ENCODE peak calls at places on chromosomes 13 and 19, in eight cellular contexts. One of them, this sample, is unnamed.

GRCh38 chr13:74443623-74444022 is 309.4 kb upstream of the KLF12 start:
- DNase-seq in type B pancreatic cell: no peak
- DNase-seq in stimulated activated naive CD8-positive, alpha-beta T cell treated with anti-CD3 and anti-CD28 coated beads, Interleukin-15, amount 100 ng/mL, for 72 hours: no peak
- DNase-seq in esophagus squamous epithelium: no peak
- DNase-seq in WERI-Rb-1: no peak
- DNase-seq in NCI-H226: peak; percentile 82
- DNase-seq in activated CD4-positive, alpha-beta T cell treated with anti-CD3 and anti-CD28 coated beads, Interleukin-2, amount 50 U/mL, for 4 hours: no peak
- DNase-seq in heart left ventricle: no peak
- DNase-seq in this sample: no peak

GRCh38 chr19:29576761-29577661 is 29.1 kb upstream of the POP4 start:
- DNase-seq in type B pancreatic cell: no peak
- DNase-seq in stimulated activated naive CD8-positive, alpha-beta T cell treated with anti-CD3 and anti-CD28 coated beads, Interleukin-15, amount 100 ng/mL, for 72 hours: no peak
- DNase-seq in esophagus squamous epithelium: no peak
- DNase-seq in WERI-Rb-1: no peak
- DNase-seq in NCI-H226: peak; percentile 29
- DNase-seq in activated CD4-positive, alpha-beta T cell treated with anti-CD3 and anti-CD28 coated beads, Interleukin-2, amount 50 U/mL, for 4 hours: no peak
- DNase-seq in heart left ventricle: no peak
- DNase-seq in this sample: no peak

GRCh38 chr13:19742651-19743050 is 40.1 kb downstream of the PSPC1 start:
- DNase-seq in type B pancreatic cell: no peak
- DNase-seq in stimulated activated naive CD8-positive, alpha-beta T cell treated with anti-CD3 and anti-CD28 coated beads, Interleukin-15, amount 100 ng/mL, for 72 hours: no peak
- DNase-seq in esophagus squamous epithelium: no peak
- DNase-seq in WERI-Rb-1: no peak
- DNase-seq in NCI-H226: no peak
- DNase-seq in activated CD4-positive, alpha-beta T cell treated with anti-CD3 and anti-CD28 coated beads, Interleukin-2, amount 50 U/mL, for 4 hours: no peak
- DNase-seq in heart left ventricle: no peak
- DNase-seq in this sample: no peak

GRCh38 chr19:29117926-29118325 is 95.0 kb downstream of the UQCRFS1 start:
- DNase-seq in type B pancreatic cell: no peak
- DNase-seq in stimulated activated naive CD8-positive, alpha-beta T cell treated with anti-CD3 and anti-CD28 coated beads, Interleukin-15, amount 100 ng/mL, for 72 hours: no peak
- DNase-seq in esophagus squamous epithelium: no peak
- DNase-seq in WERI-Rb-1: no peak
- DNase-seq in NCI-H226: no peak
- DNase-seq in activated CD4-positive, alpha-beta T cell treated with anti-CD3 and anti-CD28 coated beads, Interleukin-2, amount 50 U/mL, for 4 hours: no peak
- DNase-seq in heart left ventricle: no peak
- DNase-seq in this sample: no peak

GRCh38 chr13:108962652-108963051 is 333.2 kb downstream of the MYO16 start:
- DNase-seq in type B pancreatic cell: no peak
- DNase-seq in stimulated activated naive CD8-positive, alpha-beta T cell treated with anti-CD3 and anti-CD28 coated beads, Interleukin-15, amount 100 ng/mL, for 72 hours: no peak
- DNase-seq in esophagus squamous epithelium: no peak
- DNase-seq in WERI-Rb-1: no peak
- DNase-seq in NCI-H226: no peak
- DNase-seq in activated CD4-positive, alpha-beta T cell treated with anti-CD3 and anti-CD28 coated beads, Interleukin-2, amount 50 U/mL, for 4 hours: no peak
- DNase-seq in heart left ventricle: no peak
- DNase-seq in this sample: no peak

GRCh38 chr13:26821766-26822165 is 61.2 kb upstream of the GPR12 start:
- DNase-seq in type B pancreatic cell: no peak
- DNase-seq in stimulated activated naive CD8-positive, alpha-beta T cell treated with anti-CD3 and anti-CD28 coated beads, Interleukin-15, amount 100 ng/mL, for 72 hours: no peak
- DNase-seq in esophagus squamous epithelium: no peak
- DNase-seq in WERI-Rb-1: no peak
- DNase-seq in NCI-H226: no peak
- DNase-seq in activated CD4-positive, alpha-beta T cell treated with anti-CD3 and anti-CD28 coated beads, Interleukin-2, amount 50 U/mL, for 4 hours: no peak
- DNase-seq in heart left ventricle: no peak
- DNase-seq in this sample: no peak

GRCh38 chr13:45055902-45056648 is 64.2 kb upstream of the GTF2F2 start:
- DNase-seq in type B pancreatic cell: no peak
- DNase-seq in stimulated activated naive CD8-positive, alpha-beta T cell treated with anti-CD3 and anti-CD28 coated beads, Interleukin-15, amount 100 ng/mL, for 72 hours: no peak
- DNase-seq in esophagus squamous epithelium: no peak
- DNase-seq in WERI-Rb-1: peak; percentile 20
- DNase-seq in NCI-H226: peak; percentile 78
- DNase-seq in activated CD4-positive, alpha-beta T cell treated with anti-CD3 and anti-CD28 coated beads, Interleukin-2, amount 50 U/mL, for 4 hours: no peak
- DNase-seq in heart left ventricle: no peak
- DNase-seq in this sample: no peak

GRCh38 chr19:39057615-39058014 is 25.3 kb upstream of the FBXO27 start:
- DNase-seq in type B pancreatic cell: no peak
- DNase-seq in stimulated activated naive CD8-positive, alpha-beta T cell treated with anti-CD3 and anti-CD28 coated beads, Interleukin-15, amount 100 ng/mL, for 72 hours: no peak
- DNase-seq in esophagus squamous epithelium: no peak
- DNase-seq in WERI-Rb-1: no peak
- DNase-seq in NCI-H226: peak; percentile 75
- DNase-seq in activated CD4-positive, alpha-beta T cell treated with anti-CD3 and anti-CD28 coated beads, Interleukin-2, amount 50 U/mL, for 4 hours: no peak
- DNase-seq in heart left ventricle: no peak
- DNase-seq in this sample: no peak

GRCh38 chr13:67123165-67123564 is 107.0 kb downstream of the PCDH9 start:
- DNase-seq in type B pancreatic cell: no peak
- DNase-seq in stimulated activated naive CD8-positive, alpha-beta T cell treated with anti-CD3 and anti-CD28 coated beads, Interleukin-15, amount 100 ng/mL, for 72 hours: no peak
- DNase-seq in esophagus squamous epithelium: no peak
- DNase-seq in WERI-Rb-1: no peak
- DNase-seq in NCI-H226: no peak
- DNase-seq in activated CD4-positive, alpha-beta T cell treated with anti-CD3 and anti-CD28 coated beads, Interleukin-2, amount 50 U/mL, for 4 hours: no peak
- DNase-seq in heart left ventricle: no peak
- DNase-seq in this sample: no peak

GRCh38 chr13:112444001-112444311 is 67.8 kb downstream of the SPACA7 start:
- DNase-seq in type B pancreatic cell: no peak
- DNase-seq in stimulated activated naive CD8-positive, alpha-beta T cell treated with anti-CD3 and anti-CD28 coated beads, Interleukin-15, amount 100 ng/mL, for 72 hours: peak; percentile 67
- DNase-seq in esophagus squamous epithelium: no peak
- DNase-seq in WERI-Rb-1: peak; percentile 88
- DNase-seq in NCI-H226: peak; percentile 9
- DNase-seq in activated CD4-positive, alpha-beta T cell treated with anti-CD3 and anti-CD28 coated beads, Interleukin-2, amount 50 U/mL, for 4 hours: no peak
- DNase-seq in heart left ventricle: peak; percentile 51
- DNase-seq in this sample: peak; percentile 46

GRCh38 chr13:42041017-42041683 is 7.3 kb upstream of the DGKH start:
- DNase-seq in type B pancreatic cell: peak; percentile 75
- DNase-seq in stimulated activated naive CD8-positive, alpha-beta T cell treated with anti-CD3 and anti-CD28 coated beads, Interleukin-15, amount 100 ng/mL, for 72 hours: peak; percentile 45
- DNase-seq in esophagus squamous epithelium: no peak
- DNase-seq in WERI-Rb-1: peak; percentile 17
- DNase-seq in NCI-H226: peak; percentile 49
- DNase-seq in activated CD4-positive, alpha-beta T cell treated with anti-CD3 and anti-CD28 coated beads, Interleukin-2, amount 50 U/mL, for 4 hours: peak; percentile 21
- DNase-seq in heart left ventricle: peak; percentile 61
- DNase-seq in this sample: peak; percentile 51

GRCh38 chr19:36573948-36574726 is 1.0 kb upstream of the ZNF529 start:
- DNase-seq in type B pancreatic cell: no peak
- DNase-seq in stimulated activated naive CD8-positive, alpha-beta T cell treated with anti-CD3 and anti-CD28 coated beads, Interleukin-15, amount 100 ng/mL, for 72 hours: no peak
- DNase-seq in esophagus squamous epithelium: no peak
- DNase-seq in WERI-Rb-1: no peak
- DNase-seq in NCI-H226: no peak
- DNase-seq in activated CD4-positive, alpha-beta T cell treated with anti-CD3 and anti-CD28 coated beads, Interleukin-2, amount 50 U/mL, for 4 hours: no peak
- DNase-seq in heart left ventricle: no peak
- DNase-seq in this sample: no peak

GRCh38 chr13:113837554-113838355 is 26.1 kb downstream of the GAS6 start:
- DNase-seq in type B pancreatic cell: no peak
- DNase-seq in stimulated activated naive CD8-positive, alpha-beta T cell treated with anti-CD3 and anti-CD28 coated beads, Interleukin-15, amount 100 ng/mL, for 72 hours: no peak
- DNase-seq in esophagus squamous epithelium: peak; percentile 53
- DNase-seq in WERI-Rb-1: peak; percentile 83
- DNase-seq in NCI-H226: peak; percentile 98
- DNase-seq in activated CD4-positive, alpha-beta T cell treated with anti-CD3 and anti-CD28 coated beads, Interleukin-2, amount 50 U/mL, for 4 hours: no peak
- DNase-seq in heart left ventricle: peak; percentile 98
- DNase-seq in this sample: peak; percentile 93

GRCh38 chr19:13149628-13150186 is 468 bp downstream of the STX10 start:
- DNase-seq in type B pancreatic cell: no peak
- DNase-seq in stimulated activated naive CD8-positive, alpha-beta T cell treated with anti-CD3 and anti-CD28 coated beads, Interleukin-15, amount 100 ng/mL, for 72 hours: no peak
- DNase-seq in esophagus squamous epithelium: no peak
- DNase-seq in WERI-Rb-1: peak; percentile 42
- DNase-seq in NCI-H226: no peak
- DNase-seq in activated CD4-positive, alpha-beta T cell treated with anti-CD3 and anti-CD28 coated beads, Interleukin-2, amount 50 U/mL, for 4 hours: no peak
- DNase-seq in heart left ventricle: peak; percentile 71
- DNase-seq in this sample: peak; percentile 58

GRCh38 chr19:11798391-11799296 is at the start of gene ZNF491:
- DNase-seq in type B pancreatic cell: peak; percentile 94
- DNase-seq in stimulated activated naive CD8-positive, alpha-beta T cell treated with anti-CD3 and anti-CD28 coated beads, Interleukin-15, amount 100 ng/mL, for 72 hours: peak; percentile 89
- DNase-seq in esophagus squamous epithelium: peak; percentile 26
- DNase-seq in WERI-Rb-1: peak; percentile 99
- DNase-seq in NCI-H226: no peak
- DNase-seq in activated CD4-positive, alpha-beta T cell treated with anti-CD3 and anti-CD28 coated beads, Interleukin-2, amount 50 U/mL, for 4 hours: peak; percentile 83
- DNase-seq in heart left ventricle: peak; percentile 96
- DNase-seq in this sample: peak; percentile 94

GRCh38 chr13:29522044-29522685 is 73.3 kb downstream of the SLC7A1 start:
- DNase-seq in type B pancreatic cell: no peak
- DNase-seq in stimulated activated naive CD8-positive, alpha-beta T cell treated with anti-CD3 and anti-CD28 coated beads, Interleukin-15, amount 100 ng/mL, for 72 hours: no peak
- DNase-seq in esophagus squamous epithelium: no peak
- DNase-seq in WERI-Rb-1: no peak
- DNase-seq in NCI-H226: no peak
- DNase-seq in activated CD4-positive, alpha-beta T cell treated with anti-CD3 and anti-CD28 coated beads, Interleukin-2, amount 50 U/mL, for 4 hours: no peak
- DNase-seq in heart left ventricle: peak; percentile 49
- DNase-seq in this sample: no peak

GRCh38 chr13:112587359-112587766 is 590 bp downstream of the TUBGCP3 start:
- DNase-seq in type B pancreatic cell: peak; percentile 84
- DNase-seq in stimulated activated naive CD8-positive, alpha-beta T cell treated with anti-CD3 and anti-CD28 coated beads, Interleukin-15, amount 100 ng/mL, for 72 hours: peak; percentile 59
- DNase-seq in esophagus squamous epithelium: no peak
- DNase-seq in WERI-Rb-1: peak; percentile 89
- DNase-seq in NCI-H226: peak; percentile 78
- DNase-seq in activated CD4-positive, alpha-beta T cell treated with anti-CD3 and anti-CD28 coated beads, Interleukin-2, amount 50 U/mL, for 4 hours: peak; percentile 70
- DNase-seq in heart left ventricle: peak; percentile 92
- DNase-seq in this sample: peak; percentile 83

GRCh38 chr19:35063940-35064818 is 22.7 kb downstream of the HPN start:
- DNase-seq in type B pancreatic cell: no peak
- DNase-seq in stimulated activated naive CD8-positive, alpha-beta T cell treated with anti-CD3 and anti-CD28 coated beads, Interleukin-15, amount 100 ng/mL, for 72 hours: no peak
- DNase-seq in esophagus squamous epithelium: no peak
- DNase-seq in WERI-Rb-1: no peak
- DNase-seq in NCI-H226: peak; percentile 65
- DNase-seq in activated CD4-positive, alpha-beta T cell treated with anti-CD3 and anti-CD28 coated beads, Interleukin-2, amount 50 U/mL, for 4 hours: no peak
- DNase-seq in heart left ventricle: no peak
- DNase-seq in this sample: no peak

GRCh38 chr19:10648360-10648759 is 5.8 kb upstream of the ILF3 start:
- DNase-seq in type B pancreatic cell: no peak
- DNase-seq in stimulated activated naive CD8-positive, alpha-beta T cell treated with anti-CD3 and anti-CD28 coated beads, Interleukin-15, amount 100 ng/mL, for 72 hours: no peak
- DNase-seq in esophagus squamous epithelium: no peak
- DNase-seq in WERI-Rb-1: no peak
- DNase-seq in NCI-H226: no peak
- DNase-seq in activated CD4-positive, alpha-beta T cell treated with anti-CD3 and anti-CD28 coated beads, Interleukin-2, amount 50 U/mL, for 4 hours: no peak
- DNase-seq in heart left ventricle: no peak
- DNase-seq in this sample: no peak

GRCh38 chr13:49858183-49858856 is 65.8 kb upstream of the KPNA3 start:
- DNase-seq in type B pancreatic cell: no peak
- DNase-seq in stimulated activated naive CD8-positive, alpha-beta T cell treated with anti-CD3 and anti-CD28 coated beads, Interleukin-15, amount 100 ng/mL, for 72 hours: no peak
- DNase-seq in esophagus squamous epithelium: no peak
- DNase-seq in WERI-Rb-1: no peak
- DNase-seq in NCI-H226: peak; percentile 95
- DNase-seq in activated CD4-positive, alpha-beta T cell treated with anti-CD3 and anti-CD28 coated beads, Interleukin-2, amount 50 U/mL, for 4 hours: no peak
- DNase-seq in heart left ventricle: no peak
- DNase-seq in this sample: no peak

GRCh38 chr13:112575295-112575622 is 12.7 kb downstream of the TUBGCP3 start:
- DNase-seq in type B pancreatic cell: no peak
- DNase-seq in stimulated activated naive CD8-positive, alpha-beta T cell treated with anti-CD3 and anti-CD28 coated beads, Interleukin-15, amount 100 ng/mL, for 72 hours: no peak
- DNase-seq in esophagus squamous epithelium: no peak
- DNase-seq in WERI-Rb-1: no peak
- DNase-seq in NCI-H226: no peak
- DNase-seq in activated CD4-positive, alpha-beta T cell treated with anti-CD3 and anti-CD28 coated beads, Interleukin-2, amount 50 U/mL, for 4 hours: no peak
- DNase-seq in heart left ventricle: no peak
- DNase-seq in this sample: no peak

GRCh38 chr13:32247887-32248286 is 67.3 kb downstream of the ZAR1L start:
- DNase-seq in type B pancreatic cell: no peak
- DNase-seq in stimulated activated naive CD8-positive, alpha-beta T cell treated with anti-CD3 and anti-CD28 coated beads, Interleukin-15, amount 100 ng/mL, for 72 hours: no peak
- DNase-seq in esophagus squamous epithelium: no peak
- DNase-seq in WERI-Rb-1: no peak
- DNase-seq in NCI-H226: no peak
- DNase-seq in activated CD4-positive, alpha-beta T cell treated with anti-CD3 and anti-CD28 coated beads, Interleukin-2, amount 50 U/mL, for 4 hours: no peak
- DNase-seq in heart left ventricle: no peak
- DNase-seq in this sample: no peak

GRCh38 chr19:36604656-36605100 is 435 bp upstream of the ZNF382 start:
- DNase-seq in type B pancreatic cell: peak; percentile 71
- DNase-seq in stimulated activated naive CD8-positive, alpha-beta T cell treated with anti-CD3 and anti-CD28 coated beads, Interleukin-15, amount 100 ng/mL, for 72 hours: peak; percentile 82
- DNase-seq in esophagus squamous epithelium: no peak
- DNase-seq in WERI-Rb-1: peak; percentile 76
- DNase-seq in NCI-H226: peak; percentile 27
- DNase-seq in activated CD4-positive, alpha-beta T cell treated with anti-CD3 and anti-CD28 coated beads, Interleukin-2, amount 50 U/mL, for 4 hours: peak; percentile 86
- DNase-seq in heart left ventricle: peak; percentile 75
- DNase-seq in this sample: peak; percentile 71

GRCh38 chr19:4414800-4415251 is 12.4 kb downstream of the CHAF1A start:
- DNase-seq in type B pancreatic cell: no peak
- DNase-seq in stimulated activated naive CD8-positive, alpha-beta T cell treated with anti-CD3 and anti-CD28 coated beads, Interleukin-15, amount 100 ng/mL, for 72 hours: no peak
- DNase-seq in esophagus squamous epithelium: no peak
- DNase-seq in WERI-Rb-1: peak; percentile 78
- DNase-seq in NCI-H226: peak; percentile 40
- DNase-seq in activated CD4-positive, alpha-beta T cell treated with anti-CD3 and anti-CD28 coated beads, Interleukin-2, amount 50 U/mL, for 4 hours: no peak
- DNase-seq in heart left ventricle: no peak
- DNase-seq in this sample: no peak

GRCh38 chr19:31296741-31297390 is 52.4 kb downstream of the TSHZ3 start:
- DNase-seq in type B pancreatic cell: no peak
- DNase-seq in stimulated activated naive CD8-positive, alpha-beta T cell treated with anti-CD3 and anti-CD28 coated beads, Interleukin-15, amount 100 ng/mL, for 72 hours: no peak
- DNase-seq in esophagus squamous epithelium: no peak
- DNase-seq in WERI-Rb-1: no peak
- DNase-seq in NCI-H226: no peak
- DNase-seq in activated CD4-positive, alpha-beta T cell treated with anti-CD3 and anti-CD28 coated beads, Interleukin-2, amount 50 U/mL, for 4 hours: no peak
- DNase-seq in heart left ventricle: no peak
- DNase-seq in this sample: no peak

GRCh38 chr13:48817166-48817802 is 158.4 kb upstream of the FNDC3A start:
- DNase-seq in type B pancreatic cell: no peak
- DNase-seq in stimulated activated naive CD8-positive, alpha-beta T cell treated with anti-CD3 and anti-CD28 coated beads, Interleukin-15, amount 100 ng/mL, for 72 hours: no peak
- DNase-seq in esophagus squamous epithelium: no peak
- DNase-seq in WERI-Rb-1: no peak
- DNase-seq in NCI-H226: no peak
- DNase-seq in activated CD4-positive, alpha-beta T cell treated with anti-CD3 and anti-CD28 coated beads, Interleukin-2, amount 50 U/mL, for 4 hours: no peak
- DNase-seq in heart left ventricle: no peak
- DNase-seq in this sample: no peak

GRCh38 chr19:33404916-33405315 is 31.4 kb downstream of the CEBPG start:
- DNase-seq in type B pancreatic cell: no peak
- DNase-seq in stimulated activated naive CD8-positive, alpha-beta T cell treated with anti-CD3 and anti-CD28 coated beads, Interleukin-15, amount 100 ng/mL, for 72 hours: no peak
- DNase-seq in esophagus squamous epithelium: no peak
- DNase-seq in WERI-Rb-1: no peak
- DNase-seq in NCI-H226: no peak
- DNase-seq in activated CD4-positive, alpha-beta T cell treated with anti-CD3 and anti-CD28 coated beads, Interleukin-2, amount 50 U/mL, for 4 hours: no peak
- DNase-seq in heart left ventricle: peak; percentile 30
- DNase-seq in this sample: no peak

GRCh38 chr19:52270266-52270885 is 989 bp downstream of the ZNF766 start:
- DNase-seq in type B pancreatic cell: no peak
- DNase-seq in stimulated activated naive CD8-positive, alpha-beta T cell treated with anti-CD3 and anti-CD28 coated beads, Interleukin-15, amount 100 ng/mL, for 72 hours: peak; percentile 14
- DNase-seq in esophagus squamous epithelium: no peak
- DNase-seq in WERI-Rb-1: no peak
- DNase-seq in NCI-H226: no peak
- DNase-seq in activated CD4-positive, alpha-beta T cell treated with anti-CD3 and anti-CD28 coated beads, Interleukin-2, amount 50 U/mL, for 4 hours: no peak
- DNase-seq in heart left ventricle: no peak
- DNase-seq in this sample: no peak

This sample was measured in heart right ventricle.